ENCODE peak calls at places on chromosomes 7 and 10, in five cellular contexts. A, P, X, H and F are unnamed samples.

GRCh38 chr7:88020953-88021650 is 87.1 kb downstream of the ADAM22 start:
- DNase-seq in A (no peak), P (no peak), X (no peak), H (no peak), F (no peak)

GRCh38 chr10:99466632-99467031 is 36.2 kb upstream of the GOT1 start:
- DNase-seq in A (no peak), P (no peak), X (no peak), H (no peak), F (no peak)

GRCh38 chr7:57071-57470 is 135.3 kb upstream of the FAM20C start:
- DNase-seq in A (no peak), P (no peak), X (no peak), H (no peak), F (no peak)

GRCh38 chr10:60441515-60441914 is 51.8 kb upstream of the ANK3 start:
- DNase-seq in A (no peak), P (no peak), X (no peak), H (no peak), F (no peak)

GRCh38 chr7:129494041-129494440 is 8.3 kb upstream of the SMKR1 start:
- DNase-seq in A (no peak), P (peak; percentile 31), X (peak; percentile 11), H (no peak), F (no peak)

GRCh38 chr10:80414126-80414898 is 6.0 kb downstream of the PRXL2A start:
- DNase-seq in A (no peak), P (no peak), X (no peak), H (no peak), F (no peak)

GRCh38 chr10:11480687-11481086 is 130.8 kb downstream of the USP6NL start:
- DNase-seq in A (no peak), P (no peak), X (no peak), H (no peak), F (no peak)

GRCh38 chr7:158110661-158111555 is 476.7 kb downstream of the PTPRN2 start:
- DNase-seq in A (no peak), P (no peak), X (no peak), H (no peak), F (no peak)

GRCh38 chr10:44253769-44254462 is 131.0 kb downstream of the CXCL12 start:
- DNase-seq in A (no peak), P (no peak), X (no peak), H (peak; percentile 77), F (no peak)

GRCh38 chr7:37986780-37987380 is 66.4 kb downstream of the EPDR1 start:
- DNase-seq in A (no peak), P (no peak), X (no peak), H (no peak), F (no peak)

DNA sequence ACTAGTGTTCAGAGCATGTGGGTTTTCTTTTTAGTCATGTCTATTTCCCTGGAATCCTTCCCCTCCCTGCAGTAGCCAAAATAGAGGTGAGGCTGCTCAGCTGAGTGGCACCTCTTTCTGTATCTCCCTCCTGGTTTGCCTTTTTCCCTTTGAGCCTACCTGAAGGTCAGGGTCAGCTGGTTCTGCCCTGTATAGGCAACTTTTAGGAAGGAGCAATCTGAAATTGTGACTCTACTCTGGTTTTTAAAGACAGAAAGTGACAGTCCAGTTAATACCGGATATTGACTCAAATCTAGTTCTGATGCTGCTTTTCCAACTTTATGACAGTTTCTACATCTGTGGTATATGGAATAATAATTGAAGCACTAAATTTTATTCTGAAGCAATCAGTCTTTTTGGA is 26.0 kb downstream of the CCM2 start:
- DNase-seq in A (no peak), P (no peak), X (no peak), H (no peak), F (no peak)
- H3K4me1 ChIP-seq in A (no peaks in the 10 kb centered on the region), P (peaks cover 40% of the 10 kb centered on the region), X (peaks cover 48% of the 10 kb centered on the region), H (no peaks in the 10 kb centered on the region), F (peaks cover 41% of the 10 kb centered on the region)

DNA sequence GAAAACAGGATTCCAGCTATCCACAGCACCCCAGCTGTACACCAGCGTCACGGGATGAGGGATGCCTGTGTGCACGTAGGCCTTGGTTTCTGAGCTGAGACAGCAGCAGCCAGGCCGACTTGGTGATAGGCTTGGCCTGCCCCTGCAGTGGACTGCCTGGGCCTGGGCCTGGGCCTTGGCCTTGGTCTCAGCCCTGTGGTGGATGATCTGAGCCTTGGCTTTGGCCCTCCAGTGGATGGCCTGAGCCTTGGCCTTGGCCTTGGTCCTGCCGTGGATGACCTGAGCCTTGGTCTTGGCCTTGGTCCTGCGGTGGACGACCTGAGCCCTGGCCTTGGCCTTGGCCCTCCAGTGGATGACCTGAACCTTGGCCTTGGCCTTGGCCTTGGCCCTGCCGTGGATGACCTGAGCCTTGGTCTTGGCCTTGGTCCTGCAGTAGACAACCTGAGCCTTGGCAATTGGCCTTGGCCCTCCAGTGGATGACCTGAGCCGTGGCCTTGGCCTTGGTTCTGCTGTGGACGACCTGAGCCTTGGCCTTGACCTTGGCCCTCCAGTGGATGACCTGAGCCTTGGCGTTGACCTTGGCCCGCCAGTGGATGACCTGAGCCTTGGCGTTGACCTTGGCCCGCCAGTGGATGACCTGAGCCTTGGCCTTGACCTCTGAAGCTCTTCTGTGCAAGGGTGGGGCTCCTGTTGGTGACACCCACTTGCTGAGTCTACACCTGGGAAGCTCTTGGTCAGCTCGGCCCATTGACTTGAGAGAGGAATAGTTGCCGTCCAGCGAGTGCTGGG is 93.8 kb downstream of the CUX1 start:
- DNase-seq in A (no peak), P (no peak), X (no peak), H (peak; percentile 56), F (no peak)
- H3K27ac ChIP-seq in A (peak overlapping the region; percentile 27), P (no peak overlapping the region), X (no peak overlapping the region), H (peak overlapping the region; percentile 90), F (no peak overlapping the region)

GRCh38 chr7:46633200-46633599 is 712.1 kb upstream of the IGFBP3 start:
- DNase-seq in A (no peak), P (no peak), X (no peak), H (no peak), F (no peak)

GRCh38 chr7:46627038-46627315 is 705.9 kb upstream of the IGFBP3 start:
- DNase-seq in A (no peak), P (no peak), X (no peak), H (no peak), F (no peak)

GRCh38 chr7:46626261-46627037 is 705.4 kb upstream of the IGFBP3 start:
- DNase-seq in A (no peak), P (no peak), X (no peak), H (no peak), F (no peak)

GRCh38 chr7:46628389-46628788 is 707.3 kb upstream of the IGFBP3 start:
- DNase-seq in A (no peak), P (no peak), X (no peak), H (no peak), F (no peak)

GRCh38 chr7:46630031-46630430 is 709.0 kb upstream of the IGFBP3 start:
- DNase-seq in A (no peak), P (no peak), X (no peak), H (no peak), F (no peak)
- H3K9me3 ChIP-seq in A (no peaks in the 10 kb centered on the region), P (no peaks in the 10 kb centered on the region), X (no peaks in the 10 kb centered on the region), H (no peaks in the 10 kb centered on the region), F (no peaks in the 10 kb centered on the region)

DNA sequence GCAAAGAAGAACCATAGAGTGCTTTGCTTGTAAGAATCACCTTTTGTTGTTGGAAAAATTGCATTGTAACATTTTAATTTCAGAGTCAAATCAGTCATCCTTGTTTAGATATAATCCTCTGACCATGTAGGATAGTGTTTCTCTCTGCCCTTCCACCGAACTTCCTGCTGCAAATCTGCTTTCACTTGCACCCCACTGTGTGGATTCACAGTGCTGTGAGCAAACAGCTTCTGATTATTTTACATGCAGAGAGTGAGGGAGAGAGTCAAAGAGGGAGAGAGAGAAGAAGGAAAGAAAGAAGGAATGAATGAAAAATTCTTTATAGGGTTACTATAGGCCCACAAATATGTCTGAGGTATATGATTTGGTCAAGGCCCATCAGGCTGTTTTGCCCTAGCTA is 30.0 kb upstream of the SEM1 start:
- DNase-seq in A (no peak), P (no peak), X (no peak), H (no peak), F (no peak)
- H3K4me1 ChIP-seq in A (no peaks in the 10 kb centered on the region), P (no peaks in the 10 kb centered on the region), X (no peaks in the 10 kb centered on the region), H (no peaks in the 10 kb centered on the region), F (no peaks in the 10 kb centered on the region)

DNA sequence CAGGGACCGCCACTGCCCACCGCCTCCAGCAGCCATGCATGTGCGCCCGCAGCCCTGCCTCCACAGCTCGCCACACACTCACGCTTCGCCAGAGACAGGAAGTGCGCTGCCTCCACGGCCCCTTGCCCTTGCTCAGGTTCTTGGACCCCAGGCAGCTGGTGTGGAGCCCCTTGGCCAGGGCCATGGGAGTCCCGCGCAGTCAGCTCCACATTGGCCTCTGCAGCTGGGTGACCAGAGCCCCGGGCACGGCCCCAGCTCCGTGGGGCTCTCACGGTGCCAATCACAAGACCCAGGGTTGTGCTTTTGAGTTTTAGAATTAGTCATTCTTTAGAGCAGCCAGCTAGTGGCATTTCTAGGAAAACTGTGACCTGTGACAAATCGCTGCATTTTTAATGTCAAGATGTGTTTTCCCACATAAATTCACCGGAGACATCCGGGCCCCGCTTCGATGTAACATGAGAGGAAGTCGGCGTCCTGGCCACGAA is 4.3 kb upstream of the UTF1 start:
- DNase-seq in A (no peak), P (no peak), X (no peak), H (no peak), F (no peak)
- H3K27ac ChIP-seq in A (no peak overlapping the region), P (no peak overlapping the region), X (no peak overlapping the region), H (no peak overlapping the region), F (no peak overlapping the region)

GRCh38 chr7:57182031-57182430 is 49.8 kb upstream of the ZNF479 start:
- DNase-seq in A (no peak), P (no peak), X (no peak), H (no peak), F (no peak)
- H3K9me3 ChIP-seq in A (peaks cover 11% of the 10 kb centered on the region), P (no peaks in the 10 kb centered on the region), X (peaks cover 21% of the 10 kb centered on the region), H (peaks cover 7% of the 10 kb centered on the region), F (no peaks in the 10 kb centered on the region)

GRCh38 chr10:87872828-87873227 is 9.4 kb downstream of the PTEN start:
- DNase-seq in A (no peak), P (no peak), X (no peak), H (no peak), F (no peak)
- H3K4me1 ChIP-seq in A (peaks cover 10% of the 10 kb centered on the region), P (no peaks in the 10 kb centered on the region), X (peaks cover 11% of the 10 kb centered on the region), H (peaks cover 76% of the 10 kb centered on the region), F (peaks cover 54% of the 10 kb centered on the region)